ENCODE peak calls at places on chromosomes 16 and 17, in four cellular contexts. N is GM12878, L is stomach, M is spleen. X is an unnamed sample.

GRCh38 chr17:68048996-68049395 is 13.5 kb downstream of the KPNA2 start:
- DNase-seq in L (no peak), M (no peak), N (no peak), X (no peak)

GRCh38 chr16:86372193-86372592 is 138.1 kb upstream of the FOXF1 start:
- DNase-seq in L (no peak), M (no peak), N (no peak), X (no peak)

GRCh38 chr16:78297066-78297666 is 197.7 kb downstream of the WWOX start:
- DNase-seq in N (no peak), L (no peak), M (no peak), X (no peak)

GRCh38 chr16:66874079-66874775 is 6.1 kb upstream of the PDP2 start:
- DNase-seq in N (no peak), M (no peak), L (no peak), X (no peak)

GRCh38 chr17:79711715-79712305 is 18.9 kb upstream of the ENPP7 start:
- DNase-seq in N (no peak), M (no peak), L (no peak), X (no peak)

GRCh38 chr17:29205047-29205446 is 24.8 kb upstream of the MYO18A start:
- DNase-seq in L (peak), M (no peak), N (no peak), X (no peak)

GRCh38 chr17:75475144-75475835 is 18.9 kb downstream of the TMEM94 start:
- DNase-seq in L (no peak), M (no peak), N (no peak), X (no peak)

GRCh38 chr17:40329981-40330794 is 21.2 kb downstream of the RARA start:
- DNase-seq in L (peak), M (peak), N (no peak), X (no peak)

GRCh38 chr16:79217375-79218011 is 383.0 kb downstream of the MAF start:
- DNase-seq in N (no peak), M (no peak), L (no peak), X (no peak)

GRCh38 chr17:66654341-66654740 is 180.6 kb upstream of the CACNG5 start:
- DNase-seq in L (no peak), N (no peak), M (no peak), X (no peak)

GRCh38 chr17:63991611-63992010 is 6.5 kb upstream of the PRR29 start:
- DNase-seq in L (no peak), N (no peak), M (peak), X (no peak)

GRCh38 chr17:65172511-65173136 is 35.5 kb downstream of the RGS9 start:
- DNase-seq in L (no peak), M (no peak), N (no peak), X (no peak)

GRCh38 chr17:14330492-14330920 is 29.6 kb downstream of the HS3ST3B1 start:
- DNase-seq in L (no peak), N (no peak), M (no peak), X (no peak)

GRCh38 chr17:48215583-48216139 is 108.1 kb downstream of the SNX11 start:
- DNase-seq in L (no peak), M (no peak), N (no peak), X (no peak)

GRCh38 chr16:66901626-66902025 is 17.1 kb downstream of the CDH16 start:
- DNase-seq in M (peak), N (no peak), L (no peak), X (no peak)

GRCh38 chr17:45267436-45268055 is 5.7 kb upstream of the SPATA32 start:
- DNase-seq in N (no peak), L (no peak), M (no peak), X (no peak)

GRCh38 chr16:51544850-51545467 is 393.9 kb upstream of the SALL1 start:
- DNase-seq in N (no peak), L (no peak), M (no peak), X (no peak)

GRCh38 chr17:57557363-57557762 is 187.7 kb downstream of the CCDC182 start:
- DNase-seq in N (no peak), M (no peak), L (no peak), X (no peak)

GRCh38 chr16:17407321-17407720 is 63.4 kb downstream of the XYLT1 start:
- DNase-seq in M (no peak), N (no peak), L (no peak), X (no peak)

GRCh38 chr17:48613862-48614694 is 1.0 kb downstream of the HOXB8 start:
- DNase-seq in L (no peak), N (no peak), M (no peak), X (no peak)

GRCh38 chr17:352421-353212 is at the start of gene RPH3AL:
- DNase-seq in N (no peak), L (peak), M (no peak), X (no peak)

GRCh38 chr17:19713462-19713861 is 2.9 kb downstream of the SLC47A2 start:
- DNase-seq in L (no peak), M (no peak), N (no peak), X (no peak)

GRCh38 chr16:83458612-83459011 is 349.2 kb upstream of the HSBP1 start:
- DNase-seq in M (no peak), L (no peak), N (peak), X (no peak)

GRCh38 chr16:4090476-4090875 is 25.8 kb downstream of the ADCY9 start:
- DNase-seq in N (no peak), L (no peak), M (no peak), X (no peak)
- TF ChIP-seq POLR2AphosphoS5 in N (no peak), L (no peak), M (no peak), X (no peak)

DNA sequence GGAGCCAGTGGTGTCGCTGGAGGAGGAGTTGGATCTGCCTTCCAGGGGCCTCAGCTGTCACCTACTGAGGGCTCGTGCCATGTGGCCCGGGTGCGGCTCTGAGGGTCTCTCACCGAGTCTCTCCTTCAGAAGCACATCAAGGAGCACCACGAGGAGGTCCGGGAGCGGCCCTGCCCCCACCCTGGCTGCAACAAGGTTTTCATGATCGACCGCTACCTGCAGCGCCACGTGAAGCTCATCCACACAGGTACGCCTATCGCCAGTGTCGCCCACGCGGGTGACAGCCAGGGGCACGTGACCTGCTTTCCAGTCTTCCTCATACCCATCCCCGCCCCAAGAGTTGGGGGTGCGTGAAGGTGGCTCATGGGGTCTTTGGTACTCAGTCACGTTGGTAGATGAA is 12.5 kb downstream of the ZNF276 start:
- DNase-seq in L (no peak), N (no peak), M (no peak), X (no peak)
- TF ChIP-seq POLR2AphosphoS5 in L (no peak), N (no peak), M (peak), X (no peak)

GRCh38 chr17:78134899-78135385 is 4.4 kb downstream of the TMC8 start:
- DNase-seq in N (no peak), L (no peak), M (no peak), X (no peak)

GRCh38 chr17:78133179-78133951 is 2.8 kb downstream of the TMC8 start:
- DNase-seq in L (no peak), M (peak), N (no peak), X (no peak)

GRCh38 chr17:78135858-78136500 is 5.4 kb downstream of the TMC8 start:
- DNase-seq in L (no peak), N (no peak), M (no peak), X (no peak)

GRCh38 chr17:78132767-78133178 is 2.2 kb downstream of the TMC8 start:
- DNase-seq in M (peak), L (no peak), N (no peak), X (no peak)

DNA sequence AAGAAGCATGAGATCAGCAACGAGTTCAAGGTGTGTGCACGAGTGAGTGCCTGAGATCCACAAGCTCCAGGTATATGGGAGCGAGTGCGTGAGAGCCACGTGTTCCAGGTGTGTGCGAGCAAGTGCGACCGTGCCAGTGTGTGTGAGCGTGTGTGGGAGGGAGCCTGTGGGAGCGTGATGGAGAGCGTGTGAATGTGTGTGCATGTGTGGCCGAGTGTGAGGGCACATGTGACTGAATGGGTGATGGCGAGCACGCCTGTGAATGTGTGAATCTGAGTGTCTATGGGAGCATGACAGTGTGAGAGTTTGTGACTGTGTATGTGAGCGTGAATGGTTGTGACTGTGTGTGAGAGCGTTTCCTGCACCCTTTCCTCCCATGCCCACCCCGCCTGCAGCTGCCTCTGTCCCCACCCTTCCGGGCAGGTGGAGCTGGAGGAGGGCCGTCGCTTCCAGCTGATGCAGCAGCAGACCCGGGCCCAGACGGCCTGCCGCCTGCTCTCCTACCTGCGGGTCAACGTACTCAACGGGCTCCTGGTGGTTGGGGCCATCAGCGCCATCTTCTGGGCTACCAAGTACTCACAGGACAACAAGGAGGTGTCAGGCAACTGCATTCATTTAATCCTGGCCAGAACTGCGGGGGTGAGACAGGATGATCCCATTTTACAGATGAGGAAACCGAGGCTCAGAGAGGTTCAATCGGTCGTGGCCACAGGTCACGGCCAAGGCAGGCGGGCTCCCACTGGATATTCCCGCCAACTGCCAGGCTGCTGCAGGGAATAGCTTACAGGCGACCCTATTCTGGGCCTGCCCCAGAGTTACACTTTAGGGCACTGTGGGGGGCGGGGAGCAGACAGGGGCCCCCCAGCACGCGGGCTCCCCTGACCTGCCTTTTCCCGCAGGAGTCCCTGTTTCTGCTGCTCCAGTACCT is 3.7 kb downstream of the TMC8 start:
- DNase-seq in M (peak), L (peak), N (no peak), X (no peak)
- TF ChIP-seq POLR2AphosphoS5 in M (peak), L (no peak), N (peak), X (peak)

DNA sequence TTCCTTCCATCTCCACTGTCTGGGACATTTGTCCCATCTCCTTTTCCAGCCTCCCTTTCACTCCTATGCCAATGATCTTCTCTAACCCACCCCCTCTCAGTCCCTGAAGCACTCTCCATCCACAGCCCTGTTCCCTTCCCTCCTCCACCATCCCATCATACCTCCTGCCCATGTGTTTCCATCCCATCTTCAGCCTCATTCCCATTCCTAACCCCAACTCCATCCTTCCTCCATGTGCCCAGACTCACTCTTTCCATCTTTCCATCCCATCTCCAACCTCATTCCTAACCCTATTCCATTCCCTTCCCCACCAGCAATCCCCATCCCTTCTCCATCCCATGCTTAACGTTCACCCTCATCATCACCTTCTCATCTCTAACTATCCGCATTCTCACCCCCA is 4.3 kb downstream of the IL27 start:
- DNase-seq in M (no peak), L (no peak), N (no peak), X (no peak)
- TF ChIP-seq POLR2AphosphoS5 in M (no peak), L (no peak), N (no peak), X (no peak)

GRCh38 chr16:3149630-3150345 is 15.0 kb downstream of the ZNF213 start:
- DNase-seq in N (no peak), M (peak), L (peak), X (no peak)
- TF ChIP-seq POLR2AphosphoS5 in N (no peak), M (peak), L (no peak), X (no peak)

GRCh38 chr16:73215482-73216377 is 167.8 kb upstream of the ZFHX3 start:
- DNase-seq in L (no peak), N (no peak), M (no peak), X (no peak)
- TF ChIP-seq POLR2AphosphoS5 in L (no peak), N (no peak), M (no peak), X (no peak)

GRCh38 chr16:54164789-54165173 is 121.8 kb downstream of the IRX3 start:
- DNase-seq in N (no peak), L (no peak), M (no peak), X (no peak)

GRCh38 chr16:54165174-54165911 is 121.2 kb downstream of the IRX3 start:
- DNase-seq in M (no peak), L (no peak), N (no peak), X (no peak)

GRCh38 chr16:54160939-54161897 is 125.4 kb downstream of the IRX3 start:
- DNase-seq in N (no peak), M (no peak), L (no peak), X (no peak)

GRCh38 chr16:54165912-54166265 is 120.7 kb downstream of the IRX3 start:
- DNase-seq in N (no peak), L (no peak), M (no peak), X (no peak)

GRCh38 chr16:54163197-54163843 is 123.3 kb downstream of the IRX3 start:
- DNase-seq in N (no peak), M (no peak), L (no peak), X (no peak)
- TF ChIP-seq POLR2AphosphoS5 in N (no peak), M (no peak), L (no peak), X (no peak)